ENCODE peak calls at places on chromosomes 1 and 21, in seven cellular contexts. F is H9, M is mesenchymal stem cell, C is H1, Z is IMR-90, K is neuronal stem cell, D is mesendoderm. N is an unnamed sample.

GRCh38 chr1:90246069-90246468 is 251.2 kb downstream of the ZNF326 start:
- DNase-seq in K (no peak), M (no peak), C (no peak), Z (no peak), F (no peak), D (no peak), N (no peak)

GRCh38 chr1:164592634-164593033 is 33.6 kb downstream of the PBX1 start:
- DNase-seq in M (no peak), Z (no peak), C (no peak), F (no peak), D (peak), K (no peak), N (no peak)

GRCh38 chr1:3176028-3176427 is 107.0 kb downstream of the PRDM16 start:
- DNase-seq in K (no peak), F (no peak), M (no peak), D (no peak), C (no peak), Z (no peak), N (no peak)

GRCh38 chr1:65495137-65495536 is 74.7 kb downstream of the LEPR start:
- DNase-seq in D (no peak), F (no peak), Z (no peak), M (no peak), K (no peak), C (no peak), N (peak)

GRCh38 chr1:213658508-213658907 is 329.3 kb upstream of the PROX1 start:
- DNase-seq in C (no peak), Z (no peak), D (no peak), K (no peak), M (no peak), F (no peak), N (no peak)

GRCh38 chr1:8211620-8212442 is 106.1 kb upstream of the SLC45A1 start:
- DNase-seq in Z (peak), K (no peak), F (no peak), D (peak), C (no peak), M (peak), N (peak)

GRCh38 chr1:109201123-109201703 is 12.5 kb upstream of the SARS1 start:
- DNase-seq in Z (peak), F (peak), M (peak), C (no peak), K (peak), D (peak), N (peak)

GRCh38 chr21:42593815-42594157 is 59.6 kb upstream of the PDE9A start:
- DNase-seq in C (no peak), Z (no peak), F (no peak), D (no peak), K (no peak), M (no peak), N (no peak)

GRCh38 chr1:50735443-50735842 is 224.6 kb downstream of the FAF1 start:
- DNase-seq in F (no peak), K (no peak), C (no peak), D (peak), M (peak), Z (peak), N (no peak)

GRCh38 chr21:42160111-42160949 is 58.6 kb upstream of the ABCG1 start:
- DNase-seq in F (peak), C (no peak), D (no peak), Z (no peak), K (no peak), M (no peak), N (no peak)

GRCh38 chr1:96979287-96979686 is 257.7 kb downstream of the PTBP2 start:
- DNase-seq in D (no peak), M (no peak), Z (peak), C (no peak), K (no peak), F (no peak), N (no peak)

GRCh38 chr21:42526379-42526727 is 12.7 kb downstream of the SLC37A1 start:
- DNase-seq in D (no peak), F (no peak), Z (no peak), M (no peak), C (no peak), K (no peak), N (peak)

GRCh38 chr1:109826930-109827349 is 63.2 kb upstream of the EPS8L3 start:
- DNase-seq in M (no peak), K (no peak), F (no peak), D (no peak), C (no peak), Z (no peak), N (no peak)

GRCh38 chr1:17914142-17914541 is 159.0 kb downstream of the ACTL8 start:
- DNase-seq in K (no peak), Z (no peak), M (no peak), F (peak), C (no peak), D (peak), N (no peak)

GRCh38 chr1:32063261-32063681 is 9.5 kb upstream of the TMEM39B start:
- DNase-seq in C (no peak), D (peak), Z (peak), F (no peak), M (peak), K (no peak), N (no peak)

GRCh38 chr1:200437556-200438203 is 27.8 kb upstream of the ZNF281 start:
- DNase-seq in Z (peak), C (no peak), K (no peak), M (peak), D (no peak), F (no peak), N (no peak)

GRCh38 chr1:200968469-200969410 is 54.8 kb downstream of the KIF21B start:
- DNase-seq in M (peak), K (no peak), Z (peak), D (no peak), C (no peak), F (no peak), N (no peak)

GRCh38 chr1:223714849-223715709 is 2.7 kb downstream of the CAPN2 start:
- DNase-seq in M (peak), C (no peak), F (no peak), D (peak), Z (peak), K (no peak), N (peak)

GRCh38 chr21:41348434-41348833 is 13.4 kb upstream of the MX2 start:
- DNase-seq in Z (no peak), D (no peak), K (no peak), M (no peak), F (no peak), C (no peak), N (no peak)

GRCh38 chr1:165675794-165676193 is 22.6 kb downstream of the ALDH9A1 start:
- DNase-seq in Z (no peak), F (no peak), C (no peak), K (no peak), M (no peak), D (no peak), N (no peak)

GRCh38 chr1:245245021-245245667 is 90.4 kb downstream of the KIF26B start:
- DNase-seq in Z (no peak), F (no peak), K (no peak), D (no peak), M (no peak), C (no peak), N (no peak)

GRCh38 chr1:224317383-224318045 is 12.5 kb downstream of the NVL start:
- DNase-seq in F (no peak), D (no peak), M (no peak), C (no peak), Z (no peak), K (no peak), N (no peak)

GRCh38 chr1:106121728-106122127 is 934.7 kb upstream of the PRMT6 start:
- DNase-seq in C (no peak), K (no peak), M (no peak), F (no peak), D (no peak), Z (no peak), N (no peak)

GRCh38 chr1:228977307-228977706 is 242.0 kb downstream of the RHOU start:
- DNase-seq in C (no peak), D (no peak), Z (no peak), F (peak), M (no peak), K (no peak), N (no peak)

GRCh38 chr21:27735699-27736098 is 768.8 kb upstream of the ADAMTS5 start:
- DNase-seq in M (no peak), Z (no peak), K (no peak), C (no peak), F (no peak), D (no peak), N (no peak)

GRCh38 chr21:27741736-27742135 is 774.8 kb upstream of the ADAMTS5 start:
- DNase-seq in Z (no peak), D (no peak), M (no peak), C (no peak), F (no peak), K (no peak), N (no peak)

GRCh38 chr21:27739187-27739586 is 772.3 kb upstream of the ADAMTS5 start:
- DNase-seq in M (no peak), Z (no peak), C (no peak), F (no peak), D (no peak), K (no peak), N (no peak)

GRCh38 chr21:27743971-27744564 is 777.2 kb upstream of the ADAMTS5 start:
- DNase-seq in D (no peak), Z (no peak), K (no peak), M (no peak), F (no peak), C (no peak), N (no peak)

GRCh38 chr21:27740084-27740483 is 773.2 kb upstream of the ADAMTS5 start:
- DNase-seq in C (no peak), M (no peak), Z (no peak), F (no peak), D (no peak), K (no peak), N (no peak)
- H4K8ac ChIP-seq in C (no peak), M (no peak), Z (no peak), F (no peak), D (no peak), K (no peak), N (no peak)

GRCh38 chr1:99749948-99750347 is 16.5 kb downstream of the FRRS1 start:
- DNase-seq in C (no peak), D (no peak), M (no peak), K (no peak), Z (no peak), F (no peak), N (no peak)

GRCh38 chr1:99751877-99752504 is 14.4 kb downstream of the FRRS1 start:
- DNase-seq in Z (no peak), C (no peak), M (no peak), K (no peak), F (no peak), D (no peak), N (no peak)

GRCh38 chr1:99745684-99746083 is 20.8 kb downstream of the FRRS1 start:
- DNase-seq in Z (no peak), K (no peak), F (no peak), D (no peak), C (no peak), M (no peak), N (no peak)

GRCh38 chr1:99748419-99748818 is 18.0 kb downstream of the FRRS1 start:
- DNase-seq in F (no peak), M (no peak), Z (peak), K (no peak), C (no peak), D (no peak), N (peak)

DNA sequence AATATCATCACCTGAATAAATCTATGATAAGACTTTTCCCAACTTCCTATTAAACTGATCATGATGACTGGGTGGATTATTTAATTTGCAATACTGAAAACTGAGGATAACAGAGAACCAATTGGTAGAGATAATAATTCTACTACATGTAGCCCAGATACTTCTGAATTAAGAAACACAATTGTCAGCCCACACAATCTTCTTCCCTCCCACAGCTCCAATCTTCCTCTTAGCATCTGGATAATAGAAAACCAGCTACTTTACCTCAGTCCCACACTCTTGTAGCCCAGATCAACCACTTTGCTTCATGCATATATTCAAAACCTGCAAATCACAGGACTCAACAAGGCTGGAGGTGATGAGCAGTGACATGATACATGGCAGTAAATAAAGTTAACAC is 16.9 kb downstream of the FRRS1 start:
- DNase-seq in C (no peak), K (no peak), M (no peak), F (no peak), D (no peak), Z (no peak), N (no peak)
- H4K8ac ChIP-seq in C (no peak), K (no peak), M (no peak), F (no peak), D (no peak), Z (no peak), N (no peak)

DNA sequence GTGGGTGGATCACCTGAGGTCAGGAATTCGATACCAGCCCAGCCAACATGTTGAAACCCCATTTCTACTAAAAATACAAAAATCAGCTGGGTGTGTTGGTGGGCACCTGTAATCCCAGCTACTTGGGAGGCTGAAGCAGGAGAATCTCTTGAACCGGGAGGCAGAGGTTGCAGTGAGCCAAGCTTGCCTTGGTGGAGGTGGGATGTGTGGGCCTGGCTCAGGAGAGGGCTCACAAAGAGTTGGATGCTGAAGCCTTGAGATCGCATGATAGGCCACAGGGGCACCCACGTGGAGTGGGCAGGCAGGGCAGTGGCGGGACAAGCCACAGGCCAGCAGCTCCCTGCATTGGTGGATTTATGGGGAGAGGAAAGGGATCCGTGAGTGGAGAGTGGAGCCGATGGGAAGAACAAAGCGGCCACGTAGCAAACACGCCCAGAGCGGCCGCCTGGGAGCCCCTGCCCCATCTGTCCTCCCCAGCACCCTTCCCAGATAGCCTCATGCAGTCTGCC is 4.4 kb downstream of the THAP3 start:
- DNase-seq in F (no peak), C (no peak), K (no peak), Z (no peak), M (no peak), D (no peak), N (no peak)
- H4K8ac ChIP-seq in F (no peak), C (no peak), K (no peak), Z (no peak), M (no peak), D (no peak), N (no peak)

GRCh38 chr1:58476179-58476578 is 70.3 kb downstream of the OMA1 start:
- DNase-seq in D (no peak), M (no peak), K (no peak), C (no peak), F (no peak), Z (no peak), N (no peak)
- H4K8ac ChIP-seq in D (no peak), M (no peak), K (no peak), C (no peak), F (no peak), Z (no peak), N (no peak)

GRCh38 chr1:111217183-111217910 is 10.2 kb upstream of the CHI3L2 start:
- DNase-seq in Z (no peak), K (no peak), D (no peak), F (no peak), C (no peak), M (no peak), N (no peak)
- H4K8ac ChIP-seq in Z (no peak), K (no peak), D (no peak), F (no peak), C (no peak), M (no peak), N (no peak)

GRCh38 chr1:193059282-193060225 is at the start of the genes RO60 and UCHL5:
- DNase-seq in M (peak), C (peak), D (peak), K (peak), Z (peak), F (peak), N (peak)

GRCh38 chr1:193058529-193059281 is 455 bp downstream of the UCHL5 start:
- DNase-seq in F (peak), M (peak), C (no peak), D (peak), Z (peak), K (peak), N (peak)

GRCh38 chr1:193054169-193054675 is 4.9 kb downstream of the UCHL5 start:
- DNase-seq in F (no peak), D (no peak), M (no peak), C (no peak), Z (no peak), K (no peak), N (no peak)
- H4K8ac ChIP-seq in F (no peak), D (no peak), M (no peak), C (no peak), Z (no peak), K (no peak), N (no peak)

GRCh38 chr21:37784591-37785318 is 131.5 kb downstream of the KCNJ6 start:
- DNase-seq in D (no peak), M (no peak), F (no peak), Z (no peak), K (no peak), C (no peak), N (no peak)
- H4K8ac ChIP-seq in D (no peak), M (no peak), F (no peak), Z (no peak), K (no peak), C (no peak), N (no peak)

DNA sequence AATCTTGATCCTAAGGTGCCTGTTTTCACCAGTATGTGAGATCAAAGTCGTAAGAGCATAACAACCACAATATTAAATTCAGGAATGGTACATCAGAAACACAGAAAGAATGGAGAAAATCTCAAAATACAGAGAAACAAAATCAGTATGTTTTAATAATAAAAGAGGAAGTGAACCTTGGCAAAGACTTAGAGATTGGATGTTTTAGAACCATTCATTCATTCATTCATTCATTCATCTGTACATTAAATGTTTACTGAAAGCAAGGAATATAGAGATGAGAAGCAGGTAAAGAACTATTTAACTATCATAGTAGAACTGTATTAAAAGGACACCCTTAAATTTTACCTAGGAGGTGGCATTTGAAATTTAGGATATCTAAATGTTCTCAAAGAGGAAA is 55.7 kb downstream of the EDEM3 start:
- DNase-seq in M (no peak), C (no peak), Z (no peak), K (no peak), F (no peak), D (no peak), N (no peak)
- H4K8ac ChIP-seq in M (no peak), C (no peak), Z (no peak), K (no peak), F (no peak), D (no peak), N (no peak)

DNA sequence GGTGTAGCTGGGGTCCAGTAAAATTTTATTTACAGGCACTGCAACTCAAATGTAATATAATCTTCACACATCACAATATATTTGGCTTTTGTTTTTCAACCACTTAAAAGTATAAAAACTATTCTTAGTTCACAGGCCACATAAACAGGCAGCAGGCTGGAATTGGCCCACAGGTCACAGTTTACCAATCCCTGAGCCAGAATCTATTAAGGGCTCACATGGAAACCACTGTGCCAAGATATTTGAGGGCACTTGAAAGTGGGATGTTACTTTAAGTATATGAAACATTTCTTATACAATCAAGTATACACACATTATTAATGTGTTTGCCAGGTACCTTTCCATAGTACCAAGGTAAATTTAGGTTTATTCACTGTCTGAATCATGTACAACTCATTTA is 71.9 kb upstream of the PRDX6 start:
- DNase-seq in D (no peak), K (no peak), M (no peak), F (no peak), C (no peak), Z (no peak), N (no peak)
- H4K8ac ChIP-seq in D (no peak), K (no peak), M (no peak), F (no peak), C (no peak), Z (no peak), N (no peak)